ENCODE peak calls at places on chromosomes 5 and 9, in nine cellular contexts. Q is sigmoid colon, L is GM12891, O is breast epithelium, B is SK-N-SH, E is H1, Y is K562, Z is stomach, F is transverse colon. D is an unnamed sample.

GRCh38 chr5:91938441-91938840 is 555.3 kb upstream of the ARRDC3 start:
- DNase-seq in Y (no peak), O (no peak), Q (no peak), Z (no peak), F (no peak), B (no peak), E (no peak), L (no peak), D (no peak)

GRCh38 chr9:9820411-9820810 is 792.4 kb downstream of the PTPRD start:
- DNase-seq in O (no peak), Q (no peak), B (no peak), E (no peak), Z (no peak), F (no peak), L (no peak), Y (no peak), D (no peak)

GRCh38 chr9:37220971-37221370 is 100.6 kb downstream of the ZCCHC7 start:
- DNase-seq in F (no peak), O (no peak), Z (no peak), E (no peak), L (no peak), Q (no peak), B (no peak), Y (no peak), D (no peak)

GRCh38 chr5:123722451-123722850 is 210.5 kb downstream of the CSNK1G3 start:
- DNase-seq in F (no peak), O (no peak), Z (no peak), B (no peak), E (no peak), Q (no peak), Y (no peak), L (no peak), D (no peak)

GRCh38 chr5:145829708-145830361 is 5.3 kb downstream of the PRELID2 start:
- DNase-seq in L (no peak), B (no peak), Z (no peak), O (no peak), Y (no peak), E (no peak), F (no peak), Q (no peak), D (no peak)

GRCh38 chr5:158716668-158717067 is 383.0 kb downstream of the EBF1 start:
- DNase-seq in L (no peak), Y (no peak), B (no peak), Z (no peak), E (no peak), O (no peak), F (no peak), Q (no peak), D (no peak)

GRCh38 chr9:86285247-86285646 is 2.9 kb upstream of the ISCA1 start:
- DNase-seq in B (no peak), L (no peak), F (no peak), E (no peak), Z (no peak), O (no peak), Y (no peak), Q (no peak), D (no peak)

GRCh38 chr9:13324988-13325387 is 45.5 kb upstream of the MPDZ start:
- DNase-seq in Z (no peak), E (no peak), O (peak), F (no peak), B (no peak), L (no peak), Q (no peak), Y (no peak), D (no peak)

GRCh38 chr9:133058051-133058450 is 3.7 kb upstream of the CEL start:
- DNase-seq in Z (no peak), E (no peak), O (no peak), B (no peak), L (no peak), Y (no peak), F (no peak), Q (no peak), D (no peak)

GRCh38 chr5:94422819-94423218 is 195.6 kb downstream of the KIAA0825 start:
- DNase-seq in F (no peak), Y (no peak), O (no peak), L (no peak), E (no peak), B (no peak), Q (no peak), Z (no peak), D (no peak)

GRCh38 chr5:45639038-45639437 is 57.1 kb downstream of the HCN1 start:
- DNase-seq in O (no peak), F (no peak), E (no peak), Y (peak), B (peak), Z (no peak), L (no peak), Q (no peak), D (no peak)

GRCh38 chr5:86971034-86971511 is 296.6 kb upstream of the RASA1 start:
- DNase-seq in F (no peak), L (no peak), Y (no peak), B (no peak), Z (no peak), Q (no peak), E (no peak), O (no peak), D (no peak)

GRCh38 chr9:1454211-1454979 is 404.2 kb downstream of the DMRT2 start:
- DNase-seq in Y (no peak), F (no peak), O (no peak), E (no peak), L (no peak), Z (no peak), B (no peak), Q (no peak), D (no peak)

GRCh38 chr9:110464321-110464720 is 115.2 kb downstream of the SVEP1 start:
- DNase-seq in F (no peak), E (no peak), Y (peak), B (no peak), Z (no peak), O (no peak), L (no peak), Q (no peak), D (no peak)

GRCh38 chr5:136062563-136063274 is 33.9 kb downstream of the TGFBI start:
- DNase-seq in F (no peak), B (no peak), E (no peak), Q (no peak), O (no peak), L (no peak), Z (no peak), Y (peak), D (no peak)

GRCh38 chr9:120892748-120893584 is 16.0 kb upstream of the PHF19 start:
- DNase-seq in B (no peak), O (no peak), Q (no peak), Y (peak), F (no peak), L (no peak), E (no peak), Z (no peak), D (no peak)

GRCh38 chr5:97100486-97100885 is 41.9 kb downstream of the LIX1 start:
- DNase-seq in B (no peak), L (no peak), Q (no peak), Z (no peak), Y (no peak), O (no peak), E (no peak), F (no peak), D (no peak)

GRCh38 chr5:68122439-68122906 is 93.1 kb upstream of the PIK3R1 start:
- DNase-seq in F (peak), O (no peak), Z (peak), B (no peak), L (no peak), Q (no peak), Y (no peak), E (no peak), D (no peak)

GRCh38 chr5:127492854-127493738 is 24.3 kb upstream of the PRRC1 start:
- DNase-seq in L (no peak), B (peak), Q (no peak), F (no peak), Z (no peak), E (no peak), O (no peak), Y (peak), D (peak)

GRCh38 chr5:127886141-127886540 is 182.9 kb downstream of the CCDC192 start:
- DNase-seq in E (no peak), O (no peak), Z (no peak), F (peak), Y (no peak), B (no peak), L (no peak), Q (no peak), D (no peak)

GRCh38 chr9:126676102-126676684 is 62.5 kb downstream of the LMX1B start:
- DNase-seq in Z (no peak), Y (no peak), Q (no peak), F (no peak), O (no peak), E (peak), B (no peak), L (no peak), D (no peak)

GRCh38 chr9:126677188-126678084 is 63.7 kb downstream of the LMX1B start:
- DNase-seq in B (no peak), E (no peak), Z (no peak), F (no peak), Q (no peak), Y (no peak), O (no peak), L (no peak), D (no peak)

GRCh38 chr9:126674365-126675146 is 60.8 kb downstream of the LMX1B start:
- DNase-seq in O (no peak), B (no peak), L (no peak), Z (no peak), Y (no peak), E (no peak), F (no peak), Q (no peak), D (no peak)

GRCh38 chr9:126675147-126675467 is 61.4 kb downstream of the LMX1B start:
- DNase-seq in L (no peak), O (no peak), B (no peak), Y (no peak), F (no peak), Z (no peak), E (no peak), Q (no peak), D (no peak)

DNA sequence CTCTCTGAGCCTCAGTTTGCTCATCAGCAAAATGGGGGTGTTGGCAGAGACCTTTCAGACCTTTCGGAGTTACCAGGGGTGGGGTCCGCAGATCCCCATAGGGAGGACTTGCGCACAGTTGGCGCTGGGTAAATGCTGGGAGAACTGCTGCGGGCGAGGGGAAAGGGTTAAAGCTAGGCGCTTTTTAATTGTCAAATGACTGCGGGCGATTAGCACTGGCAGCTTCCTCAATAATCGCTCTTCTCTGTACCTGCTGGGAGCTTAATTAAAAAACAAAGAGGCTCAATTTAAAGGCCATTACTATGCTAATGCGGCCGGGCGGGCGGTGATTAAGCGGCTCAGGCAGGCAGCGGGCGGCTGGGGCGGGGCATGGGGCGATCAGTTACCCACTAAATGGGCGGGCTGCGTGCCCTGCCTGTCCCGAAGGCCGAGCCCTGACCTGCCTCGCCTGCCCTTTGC is 63.0 kb downstream of the LMX1B start:
- DNase-seq in E (peak), Z (no peak), L (no peak), B (peak), Q (no peak), Y (no peak), O (peak), F (no peak), D (no peak)
- TF ChIP-seq POLR2AphosphoS5 in E (no peak), Z (no peak), L (no peak), B (no peak), Q (no peak), Y (no peak), O (no peak), F (no peak), D (no peak)

GRCh38 chr5:143757116-143757515 is 54.8 kb upstream of the HMHB1 start:
- DNase-seq in O (no peak), Z (no peak), E (no peak), F (no peak), Q (no peak), Y (no peak), B (no peak), L (peak), D (no peak)

GRCh38 chr5:143758015-143758414 is 53.9 kb upstream of the HMHB1 start:
- DNase-seq in B (no peak), O (no peak), E (no peak), Z (no peak), Y (no peak), Q (no peak), L (no peak), F (no peak), D (no peak)

GRCh38 chr5:143759368-143760136 is 52.4 kb upstream of the HMHB1 start:
- DNase-seq in Z (no peak), Y (no peak), L (no peak), B (no peak), F (no peak), E (no peak), O (no peak), Q (no peak), D (no peak)

GRCh38 chr5:143760137-143760505 is 51.8 kb upstream of the HMHB1 start:
- DNase-seq in L (no peak), F (no peak), Z (no peak), O (no peak), Q (no peak), E (no peak), Y (no peak), B (no peak), D (no peak)

GRCh38 chr5:143758750-143759149 is 53.2 kb upstream of the HMHB1 start:
- DNase-seq in Z (no peak), Q (no peak), O (no peak), B (no peak), F (no peak), E (no peak), L (no peak), Y (no peak), D (no peak)
- TF ChIP-seq POLR2AphosphoS5 in Z (no peak), Q (no peak), O (no peak), B (no peak), F (no peak), E (no peak), L (no peak), Y (no peak), D (no peak)

GRCh38 chr5:138975098-138975847 is 100.1 kb upstream of the LRRTM2 start:
- DNase-seq in Y (no peak), Z (no peak), E (no peak), Q (peak), L (no peak), O (no peak), F (peak), B (no peak), D (no peak)
- TF ChIP-seq POLR2AphosphoS5 in Y (no peak), Z (no peak), E (no peak), Q (peak), L (no peak), O (peak), F (no peak), B (no peak), D (no peak)

DNA sequence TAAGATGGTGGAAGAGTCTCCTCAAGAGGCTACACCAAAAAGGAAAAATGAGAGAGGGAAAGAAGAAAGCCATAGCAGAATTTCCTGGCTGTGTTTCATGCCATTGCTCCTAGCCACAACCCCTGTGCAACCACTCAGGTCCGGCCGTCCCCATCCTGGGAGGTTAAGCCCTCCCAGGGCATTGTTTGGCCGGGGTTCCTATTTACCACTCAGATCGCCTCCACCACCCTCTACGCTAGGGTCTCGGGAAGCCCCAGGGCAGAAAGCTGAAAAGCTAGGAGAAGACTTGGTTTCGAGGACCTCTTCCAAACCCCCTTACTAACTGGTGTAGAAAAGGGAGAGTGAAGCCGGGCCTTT is 715 bp downstream of the RC3H2 start:
- DNase-seq in L (no peak), B (peak), Q (no peak), Y (no peak), F (peak), O (no peak), E (no peak), Z (peak), D (no peak)
- TF ChIP-seq POLR2AphosphoS5 in L (no peak), B (peak), Q (no peak), Y (no peak), F (no peak), O (no peak), E (no peak), Z (no peak), D (no peak)

D was measured in SK-N-MC.